ENCODE peak calls at places on chromosome 1, in eight cellular contexts. W is HFF-Myc; J is AG08395; X is non-pigmented ciliary epithelial cell; C is CD8-positive, alpha-beta memory T cell; S is mesendoderm; A is esophagus squamous epithelium; K is activated T-helper 2 cell treated with anti-CD3 and anti-CD28 coated beads, Interferon-gamma antibody, Interleukin-2, Interleukin-4, amounts not matched to agents 10 μg/mL and 5 μg/mL and 100 μg/mL, durations not matched to agents 14 hours and 24 hours and 36 hours. H is an unnamed sample.

GRCh38 chr1:229406798-229407197 is 27.1 kb downstream of the ACTA1 start:
- DNase-seq in A (no peak), J (no peak), K (no peak), C (no peak), S (peak), W (no peak), X (no peak), H (no peak)

GRCh38 chr1:226981838-226982237 is 41.7 kb downstream of the COQ8A start:
- DNase-seq in X (no peak), S (no peak), W (no peak), J (no peak), K (no peak), C (no peak), A (no peak), H (no peak)

GRCh38 chr1:225691861-225692516 is 39.1 kb upstream of the ENAH start:
- DNase-seq in X (peak), C (no peak), S (peak), W (no peak), J (peak), K (no peak), A (no peak), H (peak)

GRCh38 chr1:145985502-145986439 is 10.6 kb downstream of the TXNIP start:
- DNase-seq in W (no peak), S (peak), A (no peak), C (no peak), X (no peak), K (no peak), J (peak), H (peak)

GRCh38 chr1:99621340-99621901 is 24.5 kb upstream of the PALMD start:
- DNase-seq in K (no peak), J (no peak), W (no peak), A (no peak), X (no peak), S (no peak), C (no peak), H (no peak)

GRCh38 chr1:56627636-56628039 is 17.5 kb upstream of the PRKAA2 start:
- DNase-seq in J (no peak), K (no peak), X (no peak), C (no peak), A (no peak), S (peak), W (no peak), H (no peak)

GRCh38 chr1:205595861-205596260 is 36.0 kb downstream of the ELK4 start:
- DNase-seq in W (no peak), S (no peak), A (no peak), J (no peak), X (no peak), C (no peak), K (no peak), H (no peak)

GRCh38 chr1:98110674-98111073 is 189.8 kb upstream of the DPYD start:
- DNase-seq in A (no peak), W (peak), C (no peak), S (no peak), J (peak), X (no peak), K (no peak), H (no peak)

GRCh38 chr1:70767377-70767776 is 280.2 kb downstream of the PTGER3 start:
- DNase-seq in J (peak), A (no peak), K (no peak), X (no peak), W (no peak), C (no peak), S (no peak), H (peak)

GRCh38 chr1:33424610-33425009 is 6.3 kb downstream of the PHC2 start:
- DNase-seq in S (peak), J (peak), W (no peak), A (no peak), K (no peak), C (no peak), X (no peak), H (no peak)

GRCh38 chr1:111204923-111205723 is 4.7 kb upstream of the DENND2D start:
- DNase-seq in X (no peak), A (no peak), W (no peak), J (no peak), C (no peak), S (no peak), K (no peak), H (no peak)

GRCh38 chr1:31605908-31606427 is 11.5 kb upstream of the HCRTR1 start:
- DNase-seq in K (no peak), C (no peak), J (no peak), W (no peak), X (peak), A (no peak), S (no peak), H (no peak)

GRCh38 chr1:54800041-54800898 is 853 bp downstream of the TTC22 start:
- DNase-seq in A (no peak), C (no peak), X (no peak), K (no peak), S (no peak), J (no peak), W (no peak), H (no peak)

GRCh38 chr1:44417351-44418021 is 12.4 kb downstream of the RNF220 start:
- DNase-seq in A (no peak), S (peak), W (no peak), X (no peak), K (no peak), C (no peak), J (peak), H (no peak)

GRCh38 chr1:156832434-156832833 is 15.8 kb upstream of the SH2D2A start:
- DNase-seq in A (no peak), J (no peak), W (no peak), C (no peak), K (no peak), S (peak), X (no peak), H (no peak)

GRCh38 chr1:24373044-24373443 is 40.5 kb downstream of the STPG1 start:
- DNase-seq in S (no peak), K (no peak), W (no peak), J (no peak), A (no peak), C (no peak), X (no peak), H (no peak)

GRCh38 chr1:52296345-52296744 is 69.7 kb downstream of the CC2D1B start:
- DNase-seq in W (peak), A (no peak), S (peak), J (peak), X (no peak), K (no peak), C (no peak), H (peak)

GRCh38 chr1:99782397-99782796 is 16.0 kb upstream of the FRRS1 start:
- DNase-seq in A (no peak), K (no peak), J (no peak), X (no peak), S (no peak), C (no peak), W (no peak), H (no peak)

GRCh38 chr1:35708179-35708891 is 10.3 kb downstream of the C1orf216 start:
- DNase-seq in X (no peak), C (no peak), J (peak), S (peak), K (no peak), A (no peak), W (no peak), H (no peak)

H was measured in HS-5.